ENCODE peak calls at places on chromosomes 3 and 15, in four cellular contexts. One of them, this sample, is unnamed.

GRCh38 chr15:93001881-93002280 is 87.1 kb downstream of the RGMA start:
- DNase-seq in progenitor cell of endocrine pancreas: no peak
- DNase-seq in OCI-LY7: peak
- DNase-seq in endothelial cell: no peak
- DNase-seq in this sample: no peak

GRCh38 chr3:66468016-66468735 is 32.6 kb downstream of the LRIG1 start:
- DNase-seq in progenitor cell of endocrine pancreas: no peak
- DNase-seq in OCI-LY7: no peak
- DNase-seq in endothelial cell: no peak
- DNase-seq in this sample: no peak

GRCh38 chr3:181700168-181701087 is 11.3 kb upstream of the SOX2 start:
- DNase-seq in progenitor cell of endocrine pancreas: peak
- DNase-seq in OCI-LY7: peak
- DNase-seq in endothelial cell: peak
- DNase-seq in this sample: no peak

GRCh38 chr3:184582583-184582982 is 21.0 kb downstream of the EPHB3 start:
- DNase-seq in progenitor cell of endocrine pancreas: no peak
- DNase-seq in OCI-LY7: no peak
- DNase-seq in endothelial cell: no peak
- DNase-seq in this sample: no peak

GRCh38 chr3:126435456-126436315 is 40.0 kb downstream of the ZXDC start:
- DNase-seq in progenitor cell of endocrine pancreas: no peak
- DNase-seq in OCI-LY7: no peak
- DNase-seq in endothelial cell: no peak
- DNase-seq in this sample: no peak

GRCh38 chr3:148604270-148605085 is 93.2 kb upstream of the AGTR1 start:
- DNase-seq in progenitor cell of endocrine pancreas: no peak
- DNase-seq in OCI-LY7: no peak
- DNase-seq in endothelial cell: no peak
- DNase-seq in this sample: no peak

GRCh38 chr15:70279096-70279495 is 181.4 kb upstream of the TLE3 start:
- DNase-seq in progenitor cell of endocrine pancreas: no peak
- DNase-seq in OCI-LY7: no peak
- DNase-seq in endothelial cell: no peak
- DNase-seq in this sample: no peak

GRCh38 chr3:167895684-167896083 is 160.2 kb downstream of the SERPINI1 start:
- DNase-seq in progenitor cell of endocrine pancreas: no peak
- DNase-seq in OCI-LY7: no peak
- DNase-seq in endothelial cell: peak
- DNase-seq in this sample: no peak

GRCh38 chr3:113179235-113179829 is 32.0 kb upstream of the BOC start:
- DNase-seq in progenitor cell of endocrine pancreas: no peak
- DNase-seq in OCI-LY7: no peak
- DNase-seq in endothelial cell: no peak
- DNase-seq in this sample: no peak

GRCh38 chr3:16455001-16455400 is 58.5 kb downstream of the RFTN1 start:
- DNase-seq in progenitor cell of endocrine pancreas: no peak
- DNase-seq in OCI-LY7: no peak
- DNase-seq in endothelial cell: no peak
- DNase-seq in this sample: no peak

GRCh38 chr3:99468918-99469317 is 169.5 kb upstream of the COL8A1 start:
- DNase-seq in progenitor cell of endocrine pancreas: no peak
- DNase-seq in OCI-LY7: no peak
- DNase-seq in endothelial cell: no peak
- DNase-seq in this sample: no peak

GRCh38 chr3:35484939-35485605 is 154.3 kb upstream of the ARPP21 start:
- DNase-seq in progenitor cell of endocrine pancreas: no peak
- DNase-seq in OCI-LY7: peak
- DNase-seq in endothelial cell: no peak
- DNase-seq in this sample: no peak

GRCh38 chr15:37984368-37984767 is 49.9 kb downstream of the TMCO5A start:
- DNase-seq in progenitor cell of endocrine pancreas: no peak
- DNase-seq in OCI-LY7: no peak
- DNase-seq in endothelial cell: no peak
- DNase-seq in this sample: no peak

GRCh38 chr3:100006570-100007271 is 107.6 kb downstream of the FILIP1L start:
- DNase-seq in progenitor cell of endocrine pancreas: no peak
- DNase-seq in OCI-LY7: no peak
- DNase-seq in endothelial cell: no peak
- DNase-seq in this sample: no peak

GRCh38 chr3:22951910-22952309 is 251.2 kb upstream of the UBE2E2 start:
- DNase-seq in progenitor cell of endocrine pancreas: no peak
- DNase-seq in OCI-LY7: no peak
- DNase-seq in endothelial cell: no peak
- DNase-seq in this sample: no peak

GRCh38 chr3:46091046-46091445 is 63.8 kb upstream of the XCR1 start:
- DNase-seq in progenitor cell of endocrine pancreas: no peak
- DNase-seq in OCI-LY7: no peak
- DNase-seq in endothelial cell: no peak
- DNase-seq in this sample: no peak

GRCh38 chr3:24641628-24642027 is 147.0 kb upstream of the THRB start:
- DNase-seq in progenitor cell of endocrine pancreas: no peak
- DNase-seq in OCI-LY7: no peak
- DNase-seq in endothelial cell: no peak
- DNase-seq in this sample: no peak

GRCh38 chr15:85488997-85489396 is 108.6 kb downstream of the AKAP13 start:
- DNase-seq in progenitor cell of endocrine pancreas: no peak
- DNase-seq in OCI-LY7: no peak
- DNase-seq in endothelial cell: no peak
- DNase-seq in this sample: no peak

GRCh38 chr3:127392146-127392470 is 104.3 kb upstream of the PRR20G start:
- DNase-seq in progenitor cell of endocrine pancreas: no peak
- DNase-seq in OCI-LY7: no peak
- DNase-seq in endothelial cell: no peak
- DNase-seq in this sample: no peak

GRCh38 chr3:14522129-14522691 is 17.9 kb downstream of the GRIP2 start:
- DNase-seq in progenitor cell of endocrine pancreas: no peak
- DNase-seq in OCI-LY7: no peak
- DNase-seq in endothelial cell: no peak
- DNase-seq in this sample: no peak

GRCh38 chr3:194730369-194730768 is 44.7 kb downstream of the FAM43A start:
- DNase-seq in progenitor cell of endocrine pancreas: no peak
- DNase-seq in OCI-LY7: peak
- DNase-seq in endothelial cell: no peak
- DNase-seq in this sample: no peak

GRCh38 chr15:92091155-92091734 is 237.7 kb downstream of the SLCO3A1 start:
- DNase-seq in progenitor cell of endocrine pancreas: peak
- DNase-seq in OCI-LY7: no peak
- DNase-seq in endothelial cell: peak
- DNase-seq in this sample: peak

GRCh38 chr15:93037341-93038063 is 51.5 kb downstream of the RGMA start:
- DNase-seq in progenitor cell of endocrine pancreas: no peak
- DNase-seq in OCI-LY7: no peak
- DNase-seq in endothelial cell: no peak
- DNase-seq in this sample: no peak

GRCh38 chr15:61083781-61084134 is 145.3 kb downstream of the RORA start:
- DNase-seq in progenitor cell of endocrine pancreas: no peak
- DNase-seq in OCI-LY7: no peak
- DNase-seq in endothelial cell: no peak
- DNase-seq in this sample: no peak

GRCh38 chr3:188160751-188161150 is 6.8 kb downstream of the LPP start:
- DNase-seq in progenitor cell of endocrine pancreas: no peak
- DNase-seq in OCI-LY7: no peak
- DNase-seq in endothelial cell: no peak
- DNase-seq in this sample: no peak

GRCh38 chr3:105829879-105830622 is 38.8 kb downstream of the CBLB start:
- DNase-seq in progenitor cell of endocrine pancreas: no peak
- DNase-seq in OCI-LY7: no peak
- DNase-seq in endothelial cell: no peak
- DNase-seq in this sample: no peak

GRCh38 chr3:105828703-105829102 is 40.1 kb downstream of the CBLB start:
- DNase-seq in progenitor cell of endocrine pancreas: no peak
- DNase-seq in OCI-LY7: no peak
- DNase-seq in endothelial cell: no peak
- DNase-seq in this sample: no peak

GRCh38 chr3:105829229-105829628 is 39.6 kb downstream of the CBLB start:
- DNase-seq in progenitor cell of endocrine pancreas: no peak
- DNase-seq in OCI-LY7: no peak
- DNase-seq in endothelial cell: no peak
- DNase-seq in this sample: no peak

GRCh38 chr3:105832618-105833017 is 36.2 kb downstream of the CBLB start:
- DNase-seq in progenitor cell of endocrine pancreas: no peak
- DNase-seq in OCI-LY7: no peak
- DNase-seq in endothelial cell: no peak
- DNase-seq in this sample: no peak

DNA sequence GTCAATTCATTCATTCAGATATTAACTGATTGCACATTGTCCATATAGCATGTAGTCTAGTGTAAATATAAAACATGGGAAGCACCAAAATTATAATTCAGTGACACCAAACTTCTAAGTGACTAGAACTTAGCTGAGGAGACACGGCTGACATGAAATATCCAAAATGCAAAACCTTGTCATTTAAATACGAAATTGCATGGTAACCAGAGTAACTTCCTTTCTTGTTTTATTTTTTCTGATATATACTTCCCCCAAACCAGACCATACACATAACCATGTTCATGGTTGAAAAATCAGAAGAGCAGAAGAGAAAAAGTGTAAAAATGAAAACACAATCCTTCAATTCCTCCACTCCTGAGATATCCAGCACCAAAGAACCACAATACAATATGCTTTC is 38.0 kb downstream of the CBLB start:
- DNase-seq in progenitor cell of endocrine pancreas: no peak
- DNase-seq in OCI-LY7: peak
- DNase-seq in endothelial cell: no peak
- DNase-seq in this sample: no peak
- TF ChIP-seq CTCF in progenitor cell of endocrine pancreas: no peak
- TF ChIP-seq CTCF in OCI-LY7: no peak
- TF ChIP-seq CTCF in endothelial cell: no peak
- TF ChIP-seq CTCF in this sample: no peak

DNA sequence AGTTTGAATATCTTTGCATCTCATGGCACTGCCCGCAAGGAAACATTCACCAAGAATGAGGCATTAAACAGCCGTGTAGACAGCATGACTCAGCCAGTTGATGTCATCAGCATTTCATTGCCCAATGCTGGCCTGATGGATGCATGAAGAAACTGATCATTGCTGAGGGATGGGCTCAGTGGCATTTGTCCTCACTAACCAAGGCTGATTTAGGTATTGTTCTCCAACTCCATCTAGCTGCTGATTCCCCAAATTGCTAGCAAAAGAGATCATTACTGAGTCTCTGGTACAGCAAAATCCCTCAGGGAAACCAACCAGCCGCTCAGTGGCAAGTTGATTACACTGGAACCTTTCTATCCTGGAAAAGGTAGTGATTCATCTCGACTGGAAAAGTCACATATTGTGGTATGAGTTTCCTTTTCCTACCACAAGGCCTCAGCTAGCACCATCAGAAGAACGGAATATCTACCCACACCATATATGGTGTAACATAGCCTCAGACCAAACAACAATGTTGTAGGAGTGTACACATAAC is 186.5 kb upstream of the GAP43 start:
- DNase-seq in progenitor cell of endocrine pancreas: no peak
- DNase-seq in OCI-LY7: no peak
- DNase-seq in endothelial cell: no peak
- DNase-seq in this sample: no peak
- TF ChIP-seq CTCF in progenitor cell of endocrine pancreas: no peak
- TF ChIP-seq CTCF in OCI-LY7: no peak
- TF ChIP-seq CTCF in endothelial cell: no peak
- TF ChIP-seq CTCF in this sample: no peak

DNA sequence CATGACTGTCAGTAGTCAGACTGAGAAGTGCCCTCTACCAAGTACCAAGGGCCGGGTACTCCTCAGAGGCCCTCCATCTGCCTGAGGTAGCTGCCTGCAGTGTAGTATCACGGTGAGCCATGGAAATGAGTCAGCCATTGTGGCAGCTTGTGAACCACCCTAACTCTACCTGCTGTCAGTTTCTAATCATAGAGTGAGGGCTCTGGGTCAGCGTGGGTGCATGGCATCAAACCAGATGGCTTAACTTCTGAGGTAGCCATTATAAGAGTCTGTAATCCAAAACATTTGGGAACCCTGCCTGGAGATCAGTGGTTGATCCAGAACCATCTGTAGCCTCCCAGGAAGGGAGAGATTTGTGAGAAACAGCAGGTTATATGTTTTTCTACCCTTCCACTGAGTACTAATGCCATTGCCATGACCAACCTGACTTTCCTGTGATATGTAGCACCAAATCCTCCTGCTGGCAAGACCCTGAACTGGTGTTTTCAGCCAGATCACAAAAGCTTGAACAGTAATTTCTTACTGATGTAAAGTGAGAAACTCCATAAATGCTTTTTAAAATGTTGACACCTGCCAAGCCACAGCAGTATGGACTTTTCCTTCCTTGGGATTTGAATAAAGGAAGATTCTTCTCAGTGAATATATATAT is 38.9 kb downstream of the ABHD2 start:
- DNase-seq in progenitor cell of endocrine pancreas: no peak
- DNase-seq in OCI-LY7: no peak
- DNase-seq in endothelial cell: no peak
- DNase-seq in this sample: no peak
- TF ChIP-seq CTCF in progenitor cell of endocrine pancreas: no peak
- TF ChIP-seq CTCF in OCI-LY7: no peak
- TF ChIP-seq CTCF in endothelial cell: peak
- TF ChIP-seq CTCF in this sample: no peak

DNA sequence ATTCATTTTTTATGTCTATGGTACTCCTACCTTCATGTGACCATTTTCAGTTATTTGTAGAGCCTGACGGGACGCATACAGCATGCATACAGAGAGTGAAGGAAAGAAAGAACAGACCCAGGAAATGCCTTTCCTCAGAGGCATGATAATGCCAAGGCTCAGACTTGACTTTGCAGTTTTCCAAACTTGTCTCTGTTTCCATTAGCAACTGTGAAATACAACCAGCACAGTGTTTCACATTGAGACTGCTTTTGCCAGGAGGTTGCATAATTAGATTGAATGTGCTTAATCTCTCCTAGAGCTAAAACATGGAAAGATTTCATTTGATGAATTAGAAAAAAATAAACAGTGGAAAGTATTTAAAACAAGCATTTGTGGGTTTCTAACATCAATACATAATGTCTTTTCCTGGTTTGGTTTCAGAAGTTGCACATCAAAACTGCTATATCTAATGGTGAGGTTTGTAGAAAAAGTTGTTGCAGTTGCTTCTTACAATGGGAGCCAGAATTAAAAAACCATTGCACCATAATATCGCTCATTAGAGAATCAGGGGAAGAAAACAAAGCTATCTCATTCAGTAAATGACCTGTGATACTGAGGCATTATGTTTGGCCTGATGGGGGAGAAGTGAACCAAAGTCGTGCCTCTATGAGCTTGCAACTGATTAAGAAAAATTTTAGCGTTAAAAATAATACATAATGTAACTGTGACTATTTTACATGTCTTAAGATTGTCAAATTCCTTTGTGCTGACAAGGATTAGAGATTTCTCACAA is 60.4 kb upstream of the ARHGEF26 start:
- DNase-seq in progenitor cell of endocrine pancreas: no peak
- DNase-seq in OCI-LY7: no peak
- DNase-seq in endothelial cell: no peak
- DNase-seq in this sample: no peak
- TF ChIP-seq CTCF in progenitor cell of endocrine pancreas: no peak
- TF ChIP-seq CTCF in OCI-LY7: no peak
- TF ChIP-seq CTCF in endothelial cell: no peak
- TF ChIP-seq CTCF in this sample: no peak

This sample was measured in mesothelial cell of epicardium.